ENCODE peak calls at places on chromosomes 12 and 14, in five cellular contexts. E is pancreas, G is fibroblast of lung, B is heart left ventricle, H is GM12865. F is an unnamed sample.

GRCh38 chr12:26777236-26777635 is 55.8 kb downstream of the ITPR2 start:
- DNase-seq in E (no peak), G (no peak), B (no peak), H (no peak), F (no peak)

GRCh38 chr12:112340983-112341840 is 41.0 kb downstream of the HECTD4 start:
- DNase-seq in E (no peak), G (no peak), B (no peak), H (no peak), F (no peak)

GRCh38 chr12:121628037-121628436 is 1.7 kb downstream of the ORAI1 start:
- DNase-seq in E (no peak), G (no peak), B (no peak), H (peak), F (no peak)

GRCh38 chr12:12883369-12884001 is 7.9 kb upstream of the GPRC5A start:
- DNase-seq in E (no peak), G (peak), B (no peak), H (no peak), F (peak)

GRCh38 chr12:52183971-52184370 is 7.8 kb downstream of the KRT80 start:
- DNase-seq in E (no peak), G (no peak), B (no peak), H (no peak), F (no peak)

GRCh38 chr12:88339254-88339949 is 197.3 kb downstream of the TMTC3 start:
- DNase-seq in E (no peak), G (peak), B (no peak), H (peak), F (peak)

GRCh38 chr12:50690923-50691322 is 73.0 kb upstream of the ATF1 start:
- DNase-seq in E (peak), G (no peak), B (no peak), H (no peak), F (peak)

GRCh38 chr14:74671789-74672188 is 41.1 kb downstream of the AREL1 start:
- DNase-seq in E (no peak), G (peak), B (no peak), H (no peak), F (peak)

GRCh38 chr14:68401855-68402254 is 391.0 kb downstream of the ZFP36L1 start:
- DNase-seq in E (no peak), G (no peak), B (no peak), H (peak), F (peak)

GRCh38 chr14:55389330-55389729 is 22.3 kb downstream of the ATG14 start:
- DNase-seq in E (no peak), G (peak), B (no peak), H (no peak), F (no peak)

GRCh38 chr14:71365305-71365865 is 458.1 kb downstream of the PCNX1 start:
- DNase-seq in E (no peak), G (no peak), B (no peak), H (no peak), F (peak)

GRCh38 chr12:106126441-106127288 is 12.1 kb downstream of the NUAK1 start:
- DNase-seq in E (no peak), G (no peak), B (no peak), H (no peak), F (peak)

GRCh38 chr12:71426648-71427047 is 12.9 kb upstream of the LGR5 start:
- DNase-seq in E (no peak), G (peak), B (no peak), H (no peak), F (peak)

GRCh38 chr14:74945261-74945851 is 10.0 kb downstream of the PGF start:
- DNase-seq in E (no peak), G (peak), B (no peak), H (peak), F (peak)

GRCh38 chr12:15756822-15757221 is 32.4 kb downstream of the EPS8 start:
- DNase-seq in E (no peak), G (peak), B (no peak), H (no peak), F (peak)

GRCh38 chr14:82504894-82505293 is 971.2 kb upstream of the SEL1L start:
- DNase-seq in E (no peak), G (no peak), B (no peak), H (no peak), F (no peak)

GRCh38 chr12:89742337-89743022 is 33.8 kb upstream of the ATP2B1 start:
- DNase-seq in E (no peak), G (no peak), B (no peak), H (no peak), F (no peak)

GRCh38 chr12:5872745-5873144 is 72.3 kb downstream of the ANO2 start:
- DNase-seq in E (no peak), G (peak), B (no peak), H (peak), F (no peak)

GRCh38 chr12:49637401-49637800 is 14.0 kb downstream of the PRPF40B start:
- DNase-seq in E (no peak), G (no peak), B (peak), H (no peak), F (no peak)

GRCh38 chr14:95553141-95553540 is 18.3 kb downstream of the GLRX5 start:
- DNase-seq in E (no peak), G (no peak), B (no peak), H (no peak), F (no peak)

GRCh38 chr12:74317078-74317581 is 220.5 kb upstream of the ATXN7L3B start:
- DNase-seq in E (peak), G (peak), B (no peak), H (peak), F (peak)

GRCh38 chr14:22493143-22493542 is 95.9 kb downstream of the DAD1 start:
- DNase-seq in E (no peak), G (no peak), B (no peak), H (no peak), F (no peak)
- H3K4me3 ChIP-seq in E (no peak), G (no peak), B (peak), H (peak), F (no peak)

GRCh38 chr14:36940476-36940875 is 231.9 kb downstream of the SLC25A21 start:
- DNase-seq in E (no peak), G (no peak), B (no peak), H (no peak), F (no peak)

GRCh38 chr14:36939265-36939664 is 233.1 kb downstream of the SLC25A21 start:
- DNase-seq in E (no peak), G (no peak), B (no peak), H (no peak), F (no peak)

GRCh38 chr14:36941783-36942521 is 230.5 kb downstream of the SLC25A21 start:
- DNase-seq in E (peak), G (peak), B (peak), H (peak), F (peak)

GRCh38 chr14:36944307-36945010 is 227.9 kb downstream of the SLC25A21 start:
- DNase-seq in E (no peak), G (peak), B (no peak), H (no peak), F (peak)

GRCh38 chr14:36942522-36943245 is 229.7 kb downstream of the SLC25A21 start:
- DNase-seq in E (no peak), G (peak), B (no peak), H (no peak), F (no peak)
- TF ChIP-seq CTCF in E (no peak), G (no peak), B (peak), H (no peak), F (no peak)

DNA sequence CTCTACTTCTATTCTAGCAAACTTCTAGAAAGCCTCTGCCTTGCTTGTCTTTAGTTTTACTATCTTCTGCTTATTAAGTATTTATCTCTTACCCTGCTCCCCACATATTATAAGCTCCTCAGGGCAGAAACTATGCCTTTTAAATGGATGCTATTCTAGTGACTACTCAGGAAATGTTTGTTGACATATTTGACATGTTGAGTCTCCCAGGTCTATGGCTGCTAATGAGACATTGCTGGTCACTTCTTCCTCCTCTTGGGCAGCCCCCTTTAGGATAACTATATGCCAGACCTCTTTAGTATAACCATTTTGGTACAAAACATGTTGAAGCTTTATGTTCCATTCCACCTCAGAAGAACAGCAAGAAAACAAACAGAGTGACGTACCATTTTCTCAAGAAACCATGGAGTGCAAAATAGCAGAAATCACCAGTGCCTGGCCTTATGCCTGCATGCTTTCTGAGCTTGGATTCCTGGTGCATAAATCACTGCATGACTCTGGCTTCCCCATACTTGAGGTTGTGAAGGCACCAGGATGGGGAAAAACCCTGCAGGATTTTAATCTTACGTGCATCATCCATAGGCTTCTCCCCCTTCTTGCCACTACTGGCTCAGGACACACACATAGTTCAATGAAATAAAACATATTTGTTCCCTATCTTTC is 202.6 kb downstream of the TMX1 start:
- DNase-seq in E (no peak), G (peak), B (no peak), H (no peak), F (peak)
- H3K4me3 ChIP-seq in E (no peak), G (no peak), B (no peak), H (no peak), F (no peak)

GRCh38 chr14:77616454-77617229 is at the start of gene SPTLC2:
- DNase-seq in E (peak), G (peak), B (peak), H (peak), F (peak)
- TF ChIP-seq CTCF in E (no peak), G (no peak), B (no peak), H (peak), F (no peak)

GRCh38 chr14:73494593-73494992 is 3.9 kb downstream of the RIOX1 start:
- DNase-seq in E (no peak), G (no peak), B (no peak), H (no peak), F (no peak)

GRCh38 chr14:73491977-73492552 is 1.3 kb downstream of the RIOX1 start:
- DNase-seq in E (peak), G (no peak), B (no peak), H (no peak), F (no peak)

GRCh38 chr14:73492661-73493060 is 1.9 kb downstream of the RIOX1 start:
- DNase-seq in E (no peak), G (no peak), B (no peak), H (no peak), F (no peak)

GRCh38 chr14:73491256-73491976 is 683 bp downstream of the RIOX1 start:
- DNase-seq in E (peak), G (peak), B (peak), H (peak), F (peak)

GRCh38 chr14:73489481-73490175 is 1.1 kb upstream of the RIOX1 start:
- DNase-seq in E (no peak), G (no peak), B (no peak), H (no peak), F (no peak)
- H3K4me3 ChIP-seq in E (no peak), G (no peak), B (no peak), H (no peak), F (no peak)

DNA sequence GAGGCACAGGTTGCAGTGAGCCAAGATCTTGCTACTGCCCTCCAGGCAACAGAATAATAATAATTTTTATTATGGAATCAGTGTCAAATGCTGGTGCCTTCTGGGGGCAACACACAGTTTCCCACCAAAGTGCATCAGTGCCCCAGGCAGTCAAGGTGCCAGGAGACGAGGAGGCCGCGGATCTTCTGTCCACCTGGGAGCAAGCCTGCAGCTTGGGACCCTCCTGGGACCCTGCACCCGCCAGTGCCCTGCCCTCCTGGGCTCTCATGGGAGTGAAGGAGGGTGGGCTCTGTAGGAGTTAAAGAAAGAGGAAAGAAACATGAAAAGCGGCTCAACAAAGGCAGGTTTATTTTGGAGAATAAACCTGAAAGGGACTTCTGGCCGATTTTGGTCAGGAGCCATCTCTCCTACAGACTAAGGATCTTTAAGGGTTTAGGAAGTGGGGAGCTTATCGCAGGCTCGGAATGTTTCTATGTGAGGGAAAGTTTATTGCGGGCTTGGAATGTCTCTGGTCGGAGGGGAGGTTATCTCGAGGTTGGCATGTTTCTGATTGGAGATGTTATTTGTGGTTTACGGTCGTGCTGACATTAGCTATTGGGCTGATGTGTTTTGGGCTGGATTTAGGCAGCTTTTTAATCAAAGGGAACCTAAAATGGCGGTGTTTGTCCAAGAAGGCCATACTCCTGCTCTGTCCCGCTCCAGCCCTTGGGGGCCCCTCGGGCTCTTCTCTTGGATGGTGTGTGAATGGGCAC is 1.1 kb upstream of the ASPG start:
- DNase-seq in E (no peak), G (no peak), B (no peak), H (no peak), F (peak)
- TF ChIP-seq CTCF in E (no peak), G (no peak), B (no peak), H (no peak), F (no peak)

F was measured in cardiac fibroblast.